ENCODE peak calls at places on chromosomes 11 and 22, in seven cellular contexts. Y is CD8-positive, alpha-beta T cell; T is uterus; C is mammary epithelial cell; Q is BE2C; K is GM23338; F is adrenal gland. O is an unnamed sample.

GRCh38 chr22:44623771-44624510 is 78.1 kb upstream of the PRR5 start:
- DNase-seq in C (no peak), Y (peak; percentile 35), Q (peak; percentile 57), K (peak; percentile 65), T (no peak), F (no peak), O (peak; percentile 11)

GRCh38 chr22:48448821-48449220 is 1378.9 kb downstream of the BRD1 start:
- DNase-seq in K (no peak), F (no peak), C (no peak), T (no peak), Q (no peak), Y (no peak), O (no peak)

GRCh38 chr11:77871855-77872254 is 50.9 kb downstream of the AAMDC start:
- DNase-seq in K (no peak), Q (no peak), Y (no peak), T (no peak), F (peak; percentile 18), C (no peak), O (no peak)

GRCh38 chr11:10666976-10667892 is 26.3 kb downstream of the IRAG1 start:
- DNase-seq in C (no peak), K (no peak), T (no peak), Q (no peak), Y (no peak), F (no peak), O (peak; percentile 55)

GRCh38 chr22:50620861-50621490 is 7.0 kb downstream of the ARSA start:
- DNase-seq in F (no peak), Y (peak; percentile 55), T (no peak), Q (no peak), C (peak; percentile 23), K (no peak), O (no peak)

GRCh38 chr11:115279831-115280761 is 224.1 kb downstream of the CADM1 start:
- DNase-seq in C (no peak), T (no peak), Y (no peak), K (no peak), Q (no peak), F (no peak), O (no peak)

GRCh38 chr11:6468712-6469495 is 4.8 kb downstream of the TRIM3 start:
- DNase-seq in K (peak; percentile 100), Q (peak; percentile 91), T (peak; percentile 89), Y (no peak), F (peak; percentile 92), C (peak; percentile 19), O (peak; percentile 92)

GRCh38 chr11:134266841-134267251 is 9.3 kb upstream of the GLB1L3 start:
- DNase-seq in F (no peak), Y (no peak), C (peak; percentile 95), K (peak; percentile 44), T (no peak), Q (no peak), O (peak; percentile 27)

GRCh38 chr22:35437038-35437437 is 37.1 kb downstream of the MCM5 start:
- DNase-seq in T (no peak), C (no peak), Y (no peak), F (no peak), Q (peak; percentile 55), K (peak; percentile 83), O (no peak)

GRCh38 chr11:48879256-48879655 is 104.4 kb downstream of the TRIM51G start:
- DNase-seq in F (no peak), Y (no peak), C (no peak), T (no peak), Q (no peak), K (peak; percentile 31), O (no peak)

GRCh38 chr11:69049490-69049867 is 747 bp downstream of the TPCN2 start:
- DNase-seq in Y (no peak), K (no peak), Q (no peak), F (peak; percentile 16), C (no peak), T (no peak), O (no peak)

GRCh38 chr11:68213135-68213515 is at the start of gene KMT5B:
- DNase-seq in T (peak; percentile 70), Q (no peak), K (peak; percentile 72), F (peak; percentile 54), C (no peak), Y (peak; percentile 62), O (peak; percentile 17)

GRCh38 chr11:120180571-120181445 is 30.0 kb upstream of the OAF start:
- DNase-seq in K (peak; percentile 53), Q (no peak), C (peak; percentile 20), Y (no peak), F (peak; percentile 35), T (peak; percentile 57), O (peak; percentile 31)

GRCh38 chr22:31732089-31732829 is 17.7 kb downstream of the PRR14L start:
- DNase-seq in F (no peak), K (no peak), C (no peak), Q (no peak), T (no peak), Y (no peak), O (no peak)

GRCh38 chr22:25650834-25651233 is 86.4 kb downstream of the GRK3 start:
- DNase-seq in K (no peak), Q (no peak), Y (no peak), T (no peak), C (no peak), F (no peak), O (no peak)

GRCh38 chr22:39567135-39567946 is 3.2 kb upstream of the CACNA1I start:
- DNase-seq in T (no peak), C (peak; percentile 62), K (peak; percentile 24), Y (peak; percentile 26), F (no peak), Q (no peak), O (no peak)

GRCh38 chr22:22228421-22228820 is 16.2 kb upstream of the VPREB1 start:
- DNase-seq in T (no peak), C (no peak), K (no peak), Q (no peak), Y (no peak), F (no peak), O (no peak)

GRCh38 chr11:102560555-102561011 is 30.0 kb upstream of the MMP7 start:
- DNase-seq in T (no peak), K (no peak), F (no peak), Y (no peak), Q (no peak), C (peak; percentile 85), O (peak; percentile 38)

GRCh38 chr22:50727678-50728522 is 10.1 kb upstream of the ACR start:
- DNase-seq in Y (no peak), F (no peak), Q (no peak), K (no peak), C (no peak), T (no peak), O (no peak)

GRCh38 chr22:17164392-17165024 is 5.4 kb upstream of the HDHD5 start:
- DNase-seq in Q (no peak), Y (no peak), T (no peak), F (no peak), C (no peak), K (peak; percentile 76), O (no peak)

GRCh38 chr11:46381046-46381835 is at the start of gene MDK:
- DNase-seq in T (peak; percentile 38), Q (peak; percentile 43), C (no peak), K (peak; percentile 85), F (no peak), Y (no peak), O (no peak)

GRCh38 chr11:1042626-1043562 is 6.4 kb upstream of the MUC6 start:
- DNase-seq in K (no peak), T (no peak), Y (no peak), C (no peak), F (no peak), Q (peak; percentile 2), O (no peak)

GRCh38 chr11:2517386-2518064 is 72.7 kb downstream of the KCNQ1 start:
- DNase-seq in F (peak; percentile 0), K (no peak), Q (peak; percentile 0), Y (no peak), C (no peak), T (peak; percentile 10), O (no peak)

GRCh38 chr22:43200555-43200954 is 13.6 kb upstream of the TTLL12 start:
- DNase-seq in K (no peak), T (no peak), C (no peak), Y (no peak), Q (no peak), F (no peak), O (no peak)

GRCh38 chr22:43201486-43202219 is 14.7 kb upstream of the TTLL12 start:
- DNase-seq in T (no peak), F (no peak), Q (no peak), K (no peak), Y (no peak), C (no peak), O (no peak)

GRCh38 chr22:43198936-43199335 is 12.0 kb upstream of the TTLL12 start:
- DNase-seq in Y (no peak), C (no peak), Q (no peak), F (no peak), T (no peak), K (no peak), O (no peak)

GRCh38 chr22:43199541-43199940 is 12.6 kb upstream of the TTLL12 start:
- DNase-seq in T (no peak), Q (no peak), F (no peak), K (no peak), C (no peak), Y (no peak), O (no peak)

DNA sequence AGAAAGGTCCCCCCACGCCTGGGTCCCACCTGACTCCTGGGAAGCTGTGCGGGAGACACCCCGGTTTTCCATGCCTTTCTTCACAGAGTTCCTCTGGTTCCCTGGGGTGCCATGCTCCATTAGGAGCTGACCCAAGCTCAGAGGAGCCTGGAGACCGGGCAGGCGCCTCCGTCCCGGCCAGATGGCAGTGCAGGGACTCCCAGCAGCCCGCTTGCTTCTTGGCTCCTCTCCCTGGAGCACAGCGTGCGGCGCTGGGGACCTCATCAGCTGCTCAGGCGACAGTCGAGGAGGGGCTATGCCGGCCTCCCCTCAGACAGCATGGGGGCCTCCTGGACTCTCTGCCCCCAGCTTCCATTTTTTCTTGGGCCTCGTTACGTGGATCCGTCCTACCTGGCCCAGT is 13.1 kb upstream of the TTLL12 start:
- DNase-seq in T (no peak), Q (no peak), F (no peak), Y (no peak), C (no peak), K (no peak), O (no peak)
- H3K27me3 ChIP-seq in T (no peaks in the 10 kb centered on the region), Q (no peaks in the 10 kb centered on the region), F (no peaks in the 10 kb centered on the region), Y (no peaks in the 10 kb centered on the region), C (no peaks in the 10 kb centered on the region), K (no peaks in the 10 kb centered on the region), O (no peaks in the 10 kb centered on the region)

GRCh38 chr11:96627379-96627778 is 237.6 kb downstream of the JRKL start:
- DNase-seq in F (no peak), Q (no peak), C (no peak), K (no peak), T (no peak), Y (no peak), O (no peak)
- H3K27me3 ChIP-seq in F (no peaks in the 10 kb centered on the region), Q (no peaks in the 10 kb centered on the region), C (no peaks in the 10 kb centered on the region), K (no peaks in the 10 kb centered on the region), T (no peaks in the 10 kb centered on the region), Y (no peaks in the 10 kb centered on the region), O (no peaks in the 10 kb centered on the region)

DNA sequence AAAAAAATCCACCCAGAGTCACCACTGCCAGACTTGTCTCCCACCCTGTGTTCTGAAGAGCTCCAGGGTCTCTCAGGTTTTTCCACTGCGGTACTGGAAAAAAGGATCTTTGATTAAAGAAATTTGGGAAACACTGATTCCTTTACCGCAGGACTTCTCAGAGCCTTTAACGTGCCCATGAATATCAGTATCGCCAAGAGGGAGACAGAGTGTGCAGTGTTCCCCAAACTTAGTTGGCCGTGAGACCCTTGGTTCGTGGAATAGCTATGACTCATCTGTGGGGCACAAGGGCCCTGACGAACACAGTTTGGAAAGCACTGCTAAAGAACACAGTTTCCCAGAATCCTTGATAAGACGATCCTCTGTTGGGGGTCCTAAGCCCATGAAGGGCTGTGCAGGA is 31.7 kb downstream of the SYT7 start:
- DNase-seq in K (no peak), Y (no peak), Q (no peak), C (no peak), T (no peak), F (no peak), O (no peak)
- H3K27me3 ChIP-seq in K (no peaks in the 10 kb centered on the region), Y (peaks cover 3% of the 10 kb centered on the region), Q (no peaks in the 10 kb centered on the region), C (no peaks in the 10 kb centered on the region), T (no peaks in the 10 kb centered on the region), F (peaks cover 6% of the 10 kb centered on the region), O (peaks cover 17% of the 10 kb centered on the region)

GRCh38 chr11:63708764-63709163 is 27.5 kb downstream of the RTN3 start:
- DNase-seq in T (no peak), F (no peak), C (no peak), Q (no peak), K (no peak), Y (no peak), O (no peak)
- H3K27me3 ChIP-seq in T (no peaks in the 10 kb centered on the region), F (no peaks in the 10 kb centered on the region), C (no peaks in the 10 kb centered on the region), Q (no peaks in the 10 kb centered on the region), K (no peaks in the 10 kb centered on the region), Y (no peaks in the 10 kb centered on the region), O (no peaks in the 10 kb centered on the region)